ENCODE peak calls at places on chromosome 17, in ten cellular contexts. R, G, Y, V, L, W, F, D, Z and A are unnamed samples.

GRCh38 chr17:48679385-48680096 is 42.8 kb downstream of the PRAC1 start:
- DNase-seq in R (no peak), G (no peak), Y (no peak), V (no peak), L (no peak), W (no peak), F (no peak), D (no peak), Z (no peak), A (peak; percentile 10)

GRCh38 chr17:4974064-4974670 is 6.5 kb upstream of the SPAG7 start:
- DNase-seq in R (no peak), G (no peak), Y (no peak), V (no peak), L (no peak), W (no peak), F (no peak), D (no peak), Z (no peak), A (no peak)

GRCh38 chr17:31731119-31731518 is 127.9 kb downstream of the COPRS start:
- DNase-seq in R (no peak), G (no peak), Y (no peak), V (no peak), L (no peak), W (no peak), F (no peak), D (no peak), Z (no peak), A (no peak)

GRCh38 chr17:58401287-58401686 is 16.0 kb downstream of the RNF43 start:
- DNase-seq in R (no peak), G (no peak), Y (no peak), V (no peak), L (no peak), W (no peak), F (no peak), D (no peak), Z (no peak), A (no peak)

GRCh38 chr17:21674242-21674731 is 18.0 kb upstream of the KCNJ18 start:
- DNase-seq in R (no peak), G (no peak), Y (no peak), V (no peak), L (peak; percentile 23), W (peak; percentile 61), F (no peak), D (no peak), Z (no peak), A (no peak)

GRCh38 chr17:40542562-40543411 is 22.5 kb downstream of the CCR7 start:
- DNase-seq in R (peak; percentile 21), G (peak; percentile 49), Y (no peak), V (peak; percentile 100), L (peak; percentile 82), W (peak; percentile 93), F (peak; percentile 60), D (peak; percentile 83), Z (peak; percentile 91), A (peak; percentile 96)

GRCh38 chr17:61849674-61850073 is 13.7 kb downstream of the BRIP1 start:
- DNase-seq in R (no peak), G (no peak), Y (no peak), V (peak; percentile 54), L (no peak), W (no peak), F (no peak), D (no peak), Z (no peak), A (peak; percentile 20)

GRCh38 chr17:44767493-44767892 is 8.7 kb downstream of the ADAM11 start:
- DNase-seq in R (no peak), G (no peak), Y (peak; percentile 96), V (no peak), L (no peak), W (no peak), F (no peak), D (no peak), Z (no peak), A (no peak)

GRCh38 chr17:8741366-8741765 is 3.3 kb downstream of the CCDC42 start:
- DNase-seq in R (no peak), G (no peak), Y (no peak), V (no peak), L (no peak), W (no peak), F (no peak), D (no peak), Z (no peak), A (no peak)

GRCh38 chr17:10051112-10051511 is 146.0 kb upstream of the RCVRN start:
- DNase-seq in R (no peak), G (no peak), Y (no peak), V (no peak), L (no peak), W (no peak), F (no peak), D (no peak), Z (no peak), A (no peak)

GRCh38 chr17:55693244-55694216 is 29.1 kb downstream of the TMEM100 start:
- DNase-seq in R (no peak), G (peak; percentile 29), Y (no peak), V (peak; percentile 79), L (no peak), W (peak; percentile 80), F (no peak), D (peak; percentile 75), Z (no peak), A (peak; percentile 29)

GRCh38 chr17:77439382-77440013 is 298.7 kb downstream of the SEC14L1 start:
- DNase-seq in R (no peak), G (no peak), Y (no peak), V (no peak), L (no peak), W (no peak), F (no peak), D (no peak), Z (no peak), A (no peak)

GRCh38 chr17:82932146-82933005 is 92.6 kb upstream of the ZNF750 start:
- DNase-seq in R (no peak), G (peak; percentile 15), Y (no peak), V (peak; percentile 74), L (no peak), W (no peak), F (peak; percentile 39), D (no peak), Z (peak; percentile 64), A (peak; percentile 60)

GRCh38 chr17:80253631-80254395 is 6.8 kb upstream of the RNF213 start:
- DNase-seq in R (no peak), G (no peak), Y (no peak), V (no peak), L (no peak), W (no peak), F (no peak), D (no peak), Z (no peak), A (no peak)

GRCh38 chr17:77741109-77741508 is 217.4 kb upstream of the TNRC6C start:
- DNase-seq in R (peak; percentile 26), G (no peak), Y (no peak), V (no peak), L (no peak), W (peak; percentile 28), F (no peak), D (no peak), Z (no peak), A (no peak)

GRCh38 chr17:36631022-36631421 is 29.6 kb downstream of the MRM1 start:
- DNase-seq in R (no peak), G (no peak), Y (no peak), V (no peak), L (no peak), W (no peak), F (no peak), D (no peak), Z (no peak), A (no peak)

GRCh38 chr17:49157784-49158183 is 25.2 kb downstream of the B4GALNT2 start:
- DNase-seq in R (no peak), G (no peak), Y (no peak), V (no peak), L (no peak), W (no peak), F (no peak), D (no peak), Z (no peak), A (peak; percentile 5)

GRCh38 chr17:43914451-43914850 is 7.1 kb upstream of the MPP2 start:
- DNase-seq in R (no peak), G (no peak), Y (peak; percentile 76), V (no peak), L (no peak), W (no peak), F (no peak), D (no peak), Z (no peak), A (no peak)

GRCh38 chr17:13704333-13704732 is 102.6 kb upstream of the HS3ST3A1 start:
- DNase-seq in R (no peak), G (no peak), Y (no peak), V (peak; percentile 60), L (no peak), W (no peak), F (no peak), D (no peak), Z (peak; percentile 86), A (peak; percentile 38)

GRCh38 chr17:14575349-14575966 is 274.6 kb downstream of the HS3ST3B1 start:
- DNase-seq in R (no peak), G (no peak), Y (no peak), V (peak; percentile 89), L (no peak), W (no peak), F (no peak), D (no peak), Z (no peak), A (no peak)

GRCh38 chr17:46160169-46160568 is 33.1 kb downstream of the KANSL1 start:
- DNase-seq in R (no peak), G (no peak), Y (no peak), V (no peak), L (no peak), W (no peak), F (no peak), D (no peak), Z (no peak), A (no peak)

GRCh38 chr17:72142614-72143013 is 21.8 kb downstream of the SOX9 start:
- DNase-seq in R (no peak), G (no peak), Y (no peak), V (no peak), L (no peak), W (no peak), F (no peak), D (no peak), Z (no peak), A (no peak)
- H3K36me3 ChIP-seq in R (no peaks in the 10 kb centered on the region), G (no peaks in the 10 kb centered on the region), Y (no peaks in the 10 kb centered on the region), V (no peaks in the 10 kb centered on the region), L (no peaks in the 10 kb centered on the region), W (no peaks in the 10 kb centered on the region), F (no peaks in the 10 kb centered on the region), D (no peaks in the 10 kb centered on the region), Z (no peaks in the 10 kb centered on the region), A (no peaks in the 10 kb centered on the region)

GRCh38 chr17:7313890-7314718 is 1.1 kb downstream of the GPS2 start:
- DNase-seq in R (no peak), G (no peak), Y (no peak), V (no peak), L (no peak), W (no peak), F (no peak), D (no peak), Z (no peak), A (no peak)
- H3K36me3 ChIP-seq in R (peaks cover 65% of the 10 kb centered on the region), G (peaks cover 72% of the 10 kb centered on the region), Y (peaks cover 85% of the 10 kb centered on the region), V (peaks cover 38% of the 10 kb centered on the region), L (peaks cover 67% of the 10 kb centered on the region), W (peaks cover 69% of the 10 kb centered on the region), F (no peaks in the 10 kb centered on the region), D (no peaks in the 10 kb centered on the region), Z (peaks cover 43% of the 10 kb centered on the region), A (peaks cover 25% of the 10 kb centered on the region)

GRCh38 chr17:75697651-75698291 is 23.5 kb upstream of the ITGB4 start:
- DNase-seq in R (no peak), G (peak; percentile 65), Y (no peak), V (no peak), L (no peak), W (peak; percentile 77), F (peak; percentile 87), D (no peak), Z (no peak), A (no peak)
- H3K36me3 ChIP-seq in R (peaks cover 57% of the 10 kb centered on the region), G (peaks cover 78% of the 10 kb centered on the region), Y (peaks cover 72% of the 10 kb centered on the region), V (peaks cover 22% of the 10 kb centered on the region), L (peaks cover 74% of the 10 kb centered on the region), W (peaks cover 30% of the 10 kb centered on the region), F (no peaks in the 10 kb centered on the region), D (no peaks in the 10 kb centered on the region), Z (peaks cover 25% of the 10 kb centered on the region), A (peaks cover 10% of the 10 kb centered on the region)

GRCh38 chr17:65123757-65124675 is 13.2 kb upstream of the RGS9 start:
- DNase-seq in R (no peak), G (no peak), Y (peak; percentile 31), V (peak; percentile 71), L (no peak), W (no peak), F (no peak), D (no peak), Z (no peak), A (peak; percentile 66)
- H3K36me3 ChIP-seq in R (no peaks in the 10 kb centered on the region), G (no peaks in the 10 kb centered on the region), Y (no peaks in the 10 kb centered on the region), V (no peaks in the 10 kb centered on the region), L (no peaks in the 10 kb centered on the region), W (no peaks in the 10 kb centered on the region), F (no peaks in the 10 kb centered on the region), D (no peaks in the 10 kb centered on the region), Z (no peaks in the 10 kb centered on the region), A (no peaks in the 10 kb centered on the region)